ENCODE peak calls at places on chromosomes 7 and 10, in six cellular contexts. I, T, H, B, N and L are unnamed samples.

GRCh38 chr7:2504818-2505375 is 14.7 kb upstream of the LFNG start:
- DNase-seq in T (no peak), B (no peak), H (no peak), I (no peak), N (no peak), L (no peak)

GRCh38 chr10:299969-300368 is 164.7 kb downstream of the ZMYND11 start:
- DNase-seq in N (no peak), T (no peak), B (no peak), I (no peak), H (no peak), L (no peak)

GRCh38 chr7:159038066-159038465 is 106.6 kb downstream of the VIPR2 start:
- DNase-seq in B (no peak), H (no peak), I (no peak), T (no peak), N (no peak), L (no peak)

GRCh38 chr7:76397409-76398183 is 11.9 kb downstream of the SSC4D start:
- DNase-seq in N (peak; percentile 68), T (peak; percentile 81), B (peak; percentile 85), I (peak; percentile 55), H (peak; percentile 87), L (peak; percentile 51)

GRCh38 chr7:103685646-103686418 is 239.8 kb upstream of the SLC26A5 start:
- DNase-seq in N (no peak), I (no peak), H (no peak), B (no peak), T (no peak), L (no peak)

GRCh38 chr10:8298871-8299570 is 244.5 kb downstream of the GATA3 start:
- DNase-seq in N (no peak), B (no peak), T (no peak), I (no peak), H (no peak), L (peak; percentile 43)

GRCh38 chr10:6737758-6738463 is 157.8 kb upstream of the PRKCQ start:
- DNase-seq in H (no peak), I (peak; percentile 56), T (no peak), B (no peak), N (no peak), L (no peak)

GRCh38 chr7:132485600-132486594 is 90.4 kb downstream of the PLXNA4 start:
- DNase-seq in H (peak; percentile 25), N (peak; percentile 72), T (no peak), I (peak; percentile 38), B (no peak), L (no peak)

GRCh38 chr7:41921453-41921912 is 218.6 kb upstream of the INHBA start:
- DNase-seq in B (no peak), N (no peak), T (no peak), H (no peak), I (peak; percentile 52), L (no peak)

GRCh38 chr7:14800664-14801063 is 101.9 kb downstream of the DGKB start:
- DNase-seq in B (no peak), T (no peak), N (no peak), I (no peak), H (no peak), L (no peak)

GRCh38 chr7:35334511-35334910 is 80.6 kb upstream of the TBX20 start:
- DNase-seq in H (no peak), N (no peak), I (no peak), T (no peak), B (no peak), L (no peak)

GRCh38 chr10:123402656-123403055 is 248.5 kb downstream of the BUB3 start:
- DNase-seq in N (no peak), I (no peak), T (no peak), H (no peak), B (no peak), L (no peak)

GRCh38 chr10:117663750-117664149 is 121.2 kb downstream of the EMX2 start:
- DNase-seq in H (peak; percentile 79), I (peak; percentile 79), B (no peak), T (no peak), N (no peak), L (no peak)

GRCh38 chr10:93445097-93445960 is 36.8 kb downstream of the MYOF start:
- DNase-seq in I (peak; percentile 99), N (no peak), T (peak; percentile 96), H (peak; percentile 100), B (peak; percentile 53), L (peak; percentile 97)

GRCh38 chr10:30742471-30742870 is 112.9 kb upstream of the LYZL2 start:
- DNase-seq in H (no peak), B (no peak), T (no peak), N (no peak), I (no peak), L (no peak)

GRCh38 chr10:53153831-53154230 is 381.2 kb upstream of the MBL2 start:
- DNase-seq in H (no peak), T (no peak), I (no peak), N (no peak), B (no peak), L (no peak)

GRCh38 chr7:104272767-104273384 is 55.5 kb upstream of the LHFPL3 start:
- DNase-seq in B (peak; percentile 14), I (peak; percentile 32), N (no peak), H (no peak), T (no peak), L (no peak)

GRCh38 chr10:118340486-118340885 is 1.6 kb downstream of the FAM204A start:
- DNase-seq in H (no peak), B (no peak), I (no peak), T (no peak), N (no peak), L (no peak)

GRCh38 chr7:139044813-139045794 is 9.3 kb upstream of the ZC3HAV1L start:
- DNase-seq in T (no peak), N (no peak), H (no peak), I (no peak), B (no peak), L (no peak)

GRCh38 chr7:51457079-51457478 is 140.5 kb upstream of the COBL start:
- DNase-seq in B (no peak), T (no peak), N (no peak), H (no peak), I (no peak), L (no peak)

GRCh38 chr7:51456471-51457060 is 140.0 kb upstream of the COBL start:
- DNase-seq in I (no peak), T (no peak), H (no peak), B (no peak), N (no peak), L (no peak)

GRCh38 chr7:51455948-51456347 is 139.3 kb upstream of the COBL start:
- DNase-seq in T (no peak), H (no peak), N (no peak), B (no peak), I (no peak), L (peak; percentile 32)

GRCh38 chr7:51458693-51459092 is 142.1 kb upstream of the COBL start:
- DNase-seq in T (no peak), B (no peak), I (no peak), N (no peak), H (no peak), L (no peak)

GRCh38 chr7:51459809-51460208 is 143.2 kb upstream of the COBL start:
- DNase-seq in B (no peak), N (no peak), I (no peak), H (no peak), T (no peak), L (peak; percentile 35)
- H3K27ac ChIP-seq in B (no peak overlapping the region), N (no peak overlapping the region), I (no peak overlapping the region), H (no peak overlapping the region), T (no peak overlapping the region), L (no peak overlapping the region)

GRCh38 chr10:132109341-132110072 is 43.8 kb downstream of the JAKMIP3 start:
- DNase-seq in B (peak; percentile 5), I (no peak), H (no peak), T (peak; percentile 33), N (no peak), L (no peak)

GRCh38 chr10:132105302-132105995 is 39.7 kb downstream of the JAKMIP3 start:
- DNase-seq in I (no peak), N (no peak), H (no peak), T (no peak), B (no peak), L (no peak)

GRCh38 chr10:132107947-132108877 is 42.5 kb downstream of the JAKMIP3 start:
- DNase-seq in B (no peak), T (no peak), I (no peak), H (no peak), N (no peak), L (no peak)

GRCh38 chr10:132106431-132106830 is 40.7 kb downstream of the JAKMIP3 start:
- DNase-seq in H (no peak), T (no peak), B (no peak), I (no peak), N (no peak), L (no peak)

GRCh38 chr10:132107211-132107946 is 41.6 kb downstream of the JAKMIP3 start:
- DNase-seq in N (no peak), B (no peak), I (no peak), H (no peak), T (peak; percentile 46), L (no peak)
- H3K27ac ChIP-seq in N (no peak overlapping the region), B (no peak overlapping the region), I (no peak overlapping the region), H (no peak overlapping the region), T (no peak overlapping the region), L (no peak overlapping the region)

GRCh38 chr7:130950741-130951140 is 216.7 kb upstream of the KLF14 start:
- DNase-seq in H (no peak), N (no peak), T (no peak), I (no peak), B (no peak), L (no peak)
- H3K27ac ChIP-seq in H (no peak overlapping the region), N (peak overlapping the region; percentile 76), T (peak overlapping the region; percentile 45), I (no peak overlapping the region), B (no peak overlapping the region), L (no peak overlapping the region)

GRCh38 chr7:29885626-29886025 is 79.3 kb downstream of the WIPF3 start:
- DNase-seq in T (no peak), N (no peak), H (no peak), I (no peak), B (no peak), L (no peak)
- H3K27ac ChIP-seq in T (no peak overlapping the region), N (no peak overlapping the region), H (no peak overlapping the region), I (no peak overlapping the region), B (no peak overlapping the region), L (no peak overlapping the region)